ENCODE peak calls at places on chromosomes 16 and 17, in seven cellular contexts. One of them, this sample, is unnamed.

GRCh38 chr17:83180996-83181481 is 101.6 kb downstream of the METRNL start:
- DNase-seq in aorta: no peak
- DNase-seq in uterus: no peak
- DNase-seq in K562: no peak
- DNase-seq in endothelial cell of umbilical vein: no peak
- DNase-seq in HL-60: no peak
- DNase-seq in left lung: no peak
- DNase-seq in this sample: no peak

GRCh38 chr17:79573196-79573929 is 37.5 kb downstream of the RBFOX3 start:
- DNase-seq in left lung: no peak
- DNase-seq in endothelial cell of umbilical vein: no peak
- DNase-seq in HL-60: no peak
- DNase-seq in uterus: no peak
- DNase-seq in aorta: no peak
- DNase-seq in K562: no peak
- DNase-seq in this sample: no peak

GRCh38 chr16:84717484-84717883 is 17.7 kb downstream of the USP10 start:
- DNase-seq in left lung: no peak
- DNase-seq in aorta: no peak
- DNase-seq in HL-60: no peak
- DNase-seq in endothelial cell of umbilical vein: no peak
- DNase-seq in uterus: no peak
- DNase-seq in K562: no peak
- DNase-seq in this sample: no peak

GRCh38 chr17:30956764-30957374 is 14.0 kb upstream of the RNF135 start:
- DNase-seq in K562: no peak
- DNase-seq in left lung: no peak
- DNase-seq in endothelial cell of umbilical vein: peak
- DNase-seq in uterus: no peak
- DNase-seq in HL-60: no peak
- DNase-seq in aorta: no peak
- DNase-seq in this sample: no peak

GRCh38 chr17:17414316-17414937 is 62.4 kb upstream of the MED9 start:
- DNase-seq in endothelial cell of umbilical vein: no peak
- DNase-seq in aorta: peak
- DNase-seq in uterus: no peak
- DNase-seq in HL-60: no peak
- DNase-seq in left lung: no peak
- DNase-seq in K562: no peak
- DNase-seq in this sample: peak

GRCh38 chr16:15694499-15694898 is 44.5 kb downstream of the NDE1 start:
- DNase-seq in uterus: no peak
- DNase-seq in K562: no peak
- DNase-seq in endothelial cell of umbilical vein: no peak
- DNase-seq in HL-60: no peak
- DNase-seq in left lung: peak
- DNase-seq in aorta: no peak
- DNase-seq in this sample: no peak

GRCh38 chr17:9240659-9241370 is 219.5 kb downstream of the NTN1 start:
- DNase-seq in endothelial cell of umbilical vein: peak
- DNase-seq in aorta: peak
- DNase-seq in uterus: peak
- DNase-seq in HL-60: no peak
- DNase-seq in left lung: peak
- DNase-seq in K562: peak
- DNase-seq in this sample: peak

GRCh38 chr17:65022751-65023421 is 33.7 kb downstream of the GNA13 start:
- DNase-seq in endothelial cell of umbilical vein: peak
- DNase-seq in uterus: no peak
- DNase-seq in aorta: no peak
- DNase-seq in HL-60: no peak
- DNase-seq in K562: no peak
- DNase-seq in left lung: no peak
- DNase-seq in this sample: no peak

GRCh38 chr17:43880420-43880991 is 26.8 kb downstream of the MPP2 start:
- DNase-seq in left lung: peak
- DNase-seq in K562: peak
- DNase-seq in uterus: peak
- DNase-seq in HL-60: no peak
- DNase-seq in aorta: no peak
- DNase-seq in endothelial cell of umbilical vein: peak
- DNase-seq in this sample: peak

GRCh38 chr16:84191466-84191865 is 509 bp downstream of the ADAD2 start:
- DNase-seq in left lung: no peak
- DNase-seq in endothelial cell of umbilical vein: no peak
- DNase-seq in K562: no peak
- DNase-seq in uterus: no peak
- DNase-seq in aorta: no peak
- DNase-seq in HL-60: no peak
- DNase-seq in this sample: no peak

GRCh38 chr16:22380529-22380928 is 6.1 kb upstream of the CDR2 start:
- DNase-seq in left lung: no peak
- DNase-seq in K562: no peak
- DNase-seq in uterus: no peak
- DNase-seq in HL-60: no peak
- DNase-seq in endothelial cell of umbilical vein: no peak
- DNase-seq in aorta: no peak
- DNase-seq in this sample: no peak

GRCh38 chr17:81294512-81295030 is 536 bp downstream of the SLC38A10 start:
- DNase-seq in K562: peak
- DNase-seq in HL-60: no peak
- DNase-seq in endothelial cell of umbilical vein: peak
- DNase-seq in uterus: peak
- DNase-seq in aorta: no peak
- DNase-seq in left lung: peak
- DNase-seq in this sample: peak

GRCh38 chr16:8961811-8962390 is 1.8 kb downstream of the USP7 start:
- DNase-seq in HL-60: no peak
- DNase-seq in K562: no peak
- DNase-seq in aorta: no peak
- DNase-seq in uterus: no peak
- DNase-seq in left lung: no peak
- DNase-seq in endothelial cell of umbilical vein: peak
- DNase-seq in this sample: no peak

GRCh38 chr17:81509687-81510523 is 2.7 kb downstream of the ACTG1 start:
- DNase-seq in uterus: no peak
- DNase-seq in endothelial cell of umbilical vein: peak
- DNase-seq in left lung: peak
- DNase-seq in K562: no peak
- DNase-seq in aorta: no peak
- DNase-seq in HL-60: peak
- DNase-seq in this sample: no peak

GRCh38 chr16:23120562-23120961 is 28.7 kb downstream of the USP31 start:
- DNase-seq in K562: no peak
- DNase-seq in HL-60: no peak
- DNase-seq in aorta: no peak
- DNase-seq in endothelial cell of umbilical vein: no peak
- DNase-seq in left lung: no peak
- DNase-seq in uterus: no peak
- DNase-seq in this sample: no peak

GRCh38 chr17:61313515-61314326 is 85.9 kb upstream of the TBX2 start:
- DNase-seq in endothelial cell of umbilical vein: no peak
- DNase-seq in uterus: no peak
- DNase-seq in HL-60: no peak
- DNase-seq in K562: no peak
- DNase-seq in left lung: no peak
- DNase-seq in aorta: no peak
- DNase-seq in this sample: peak

GRCh38 chr17:77286391-77286640 is 145.5 kb downstream of the SEC14L1 start:
- DNase-seq in K562: no peak
- DNase-seq in uterus: no peak
- DNase-seq in endothelial cell of umbilical vein: no peak
- DNase-seq in left lung: no peak
- DNase-seq in HL-60: no peak
- DNase-seq in aorta: no peak
- DNase-seq in this sample: no peak
- H3K4me3 ChIP-seq in K562: no peak
- H3K4me3 ChIP-seq in uterus: no peak
- H3K4me3 ChIP-seq in endothelial cell of umbilical vein: no peak
- H3K4me3 ChIP-seq in left lung: no peak
- H3K4me3 ChIP-seq in HL-60: no peak
- H3K4me3 ChIP-seq in aorta: no peak
- H3K4me3 ChIP-seq in this sample: no peak

GRCh38 chr17:41567317-41567716 is 4.5 kb downstream of the KRT9 start:
- DNase-seq in uterus: no peak
- DNase-seq in K562: no peak
- DNase-seq in left lung: no peak
- DNase-seq in HL-60: peak
- DNase-seq in endothelial cell of umbilical vein: no peak
- DNase-seq in aorta: no peak
- DNase-seq in this sample: no peak

GRCh38 chr17:41575336-41575735 is 3.5 kb upstream of the KRT9 start:
- DNase-seq in aorta: no peak
- DNase-seq in K562: no peak
- DNase-seq in endothelial cell of umbilical vein: no peak
- DNase-seq in left lung: no peak
- DNase-seq in uterus: no peak
- DNase-seq in HL-60: no peak
- DNase-seq in this sample: no peak

DNA sequence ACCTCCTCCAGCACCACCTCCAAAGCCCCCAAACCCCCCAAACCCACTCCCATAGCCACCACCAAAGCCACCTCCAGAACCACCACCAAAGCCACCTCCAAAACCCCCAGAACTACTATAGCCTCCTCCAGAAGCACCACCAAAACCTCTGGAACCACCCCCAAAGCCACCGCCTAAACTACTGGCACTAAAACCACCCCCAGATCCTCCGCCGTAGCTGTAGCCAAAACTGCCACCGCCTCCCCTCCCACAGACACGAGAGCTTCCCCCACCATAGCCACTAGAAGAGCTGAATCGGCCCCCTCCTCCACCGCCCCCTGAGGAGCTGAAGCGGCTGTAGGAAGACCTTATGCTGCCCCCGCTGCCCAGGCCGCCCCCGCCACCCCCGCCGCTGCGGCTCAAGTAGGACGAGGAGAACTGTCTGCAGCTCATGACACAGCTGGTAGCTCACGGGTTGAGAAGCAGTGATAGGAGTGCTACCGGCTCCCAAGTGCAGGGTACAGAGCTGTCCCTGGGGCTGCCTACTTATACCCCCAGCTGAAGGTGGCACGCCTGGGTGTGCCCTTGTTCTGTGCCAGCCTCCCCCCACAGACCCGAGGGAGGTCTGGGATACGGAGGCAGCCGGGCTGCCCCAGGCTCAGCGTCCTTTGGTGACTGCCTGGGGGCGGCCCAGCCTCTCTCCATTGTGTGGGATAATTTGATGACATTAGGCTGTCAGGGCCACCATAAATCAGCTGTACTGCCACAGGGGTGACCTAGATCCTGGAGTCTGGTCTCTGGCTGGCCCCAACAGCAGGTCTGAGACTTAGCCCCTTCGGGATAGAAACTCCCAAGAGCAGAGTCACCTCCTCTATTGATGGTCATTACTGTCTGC is at the start of gene KRT9:
- DNase-seq in HL-60: no peak
- DNase-seq in endothelial cell of umbilical vein: no peak
- DNase-seq in uterus: no peak
- DNase-seq in aorta: no peak
- DNase-seq in left lung: no peak
- DNase-seq in K562: no peak
- DNase-seq in this sample: no peak
- H3K4me3 ChIP-seq in HL-60: no peak
- H3K4me3 ChIP-seq in endothelial cell of umbilical vein: no peak
- H3K4me3 ChIP-seq in uterus: no peak
- H3K4me3 ChIP-seq in aorta: no peak
- H3K4me3 ChIP-seq in left lung: no peak
- H3K4me3 ChIP-seq in K562: no peak
- H3K4me3 ChIP-seq in this sample: no peak

DNA sequence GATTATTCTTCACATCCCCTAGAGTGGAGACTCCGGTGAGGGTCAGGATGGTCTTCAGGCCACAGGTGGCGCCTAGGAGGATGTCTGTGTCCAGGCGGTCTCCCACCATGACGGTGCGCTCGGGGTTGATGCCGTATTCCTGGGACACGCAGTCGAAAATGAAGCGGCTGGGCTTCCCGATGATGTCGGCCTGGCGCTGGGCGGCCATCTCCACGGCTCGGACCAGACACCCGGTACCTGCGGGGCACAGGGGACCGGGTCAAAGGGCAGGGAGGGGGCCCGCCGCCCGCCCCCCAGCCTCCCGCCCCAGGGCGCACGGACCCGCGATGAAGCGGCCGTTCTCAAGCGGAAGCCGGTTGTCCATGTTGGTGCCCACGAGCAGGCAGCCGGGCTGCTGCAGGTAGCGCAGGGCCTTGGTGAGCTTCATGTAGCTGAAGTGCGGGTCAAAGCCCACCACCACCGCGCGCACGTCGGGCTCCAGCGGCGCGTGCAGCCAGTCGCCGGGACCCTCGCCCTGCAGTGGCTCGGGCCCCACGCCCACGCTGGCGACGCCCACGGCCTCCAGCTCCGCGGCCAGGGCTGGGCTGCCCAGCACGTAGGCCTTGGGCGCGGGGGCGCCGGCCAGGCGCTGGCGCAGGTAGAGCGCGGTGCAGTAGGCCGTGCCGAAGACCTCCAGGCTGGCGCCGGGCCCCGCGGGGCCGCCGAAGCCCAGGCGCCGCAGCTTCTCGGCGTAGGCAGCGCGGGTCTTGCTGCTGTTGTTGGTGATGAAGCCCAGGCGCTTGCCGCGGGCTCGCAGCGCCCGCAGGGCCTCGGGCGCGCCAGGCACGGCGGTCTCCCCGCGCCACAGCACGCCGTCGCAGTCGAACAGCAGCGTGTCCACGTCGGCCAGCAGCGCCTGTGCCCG is 571 bp downstream of the PGP start:
- DNase-seq in uterus: no peak
- DNase-seq in aorta: peak
- DNase-seq in K562: peak
- DNase-seq in endothelial cell of umbilical vein: peak
- DNase-seq in HL-60: peak
- DNase-seq in left lung: peak
- DNase-seq in this sample: no peak
- H3K4me3 ChIP-seq in uterus: peak
- H3K4me3 ChIP-seq in aorta: peak
- H3K4me3 ChIP-seq in K562: peak
- H3K4me3 ChIP-seq in endothelial cell of umbilical vein: peak
- H3K4me3 ChIP-seq in HL-60: peak
- H3K4me3 ChIP-seq in left lung: peak
- H3K4me3 ChIP-seq in this sample: peak

GRCh38 chr16:17389392-17389791 is 81.4 kb downstream of the XYLT1 start:
- DNase-seq in HL-60: no peak
- DNase-seq in K562: no peak
- DNase-seq in left lung: no peak
- DNase-seq in endothelial cell of umbilical vein: no peak
- DNase-seq in aorta: no peak
- DNase-seq in uterus: no peak
- DNase-seq in this sample: no peak

GRCh38 chr16:17382949-17383348 is 87.8 kb downstream of the XYLT1 start:
- DNase-seq in aorta: no peak
- DNase-seq in K562: no peak
- DNase-seq in uterus: no peak
- DNase-seq in HL-60: no peak
- DNase-seq in endothelial cell of umbilical vein: no peak
- DNase-seq in left lung: no peak
- DNase-seq in this sample: peak

GRCh38 chr16:17384473-17384872 is 86.3 kb downstream of the XYLT1 start:
- DNase-seq in uterus: no peak
- DNase-seq in K562: no peak
- DNase-seq in left lung: no peak
- DNase-seq in endothelial cell of umbilical vein: no peak
- DNase-seq in HL-60: no peak
- DNase-seq in aorta: no peak
- DNase-seq in this sample: no peak

GRCh38 chr16:17387226-17387625 is 83.5 kb downstream of the XYLT1 start:
- DNase-seq in HL-60: no peak
- DNase-seq in endothelial cell of umbilical vein: no peak
- DNase-seq in K562: no peak
- DNase-seq in aorta: no peak
- DNase-seq in left lung: no peak
- DNase-seq in uterus: no peak
- DNase-seq in this sample: no peak

GRCh38 chr16:17386229-17386628 is 84.5 kb downstream of the XYLT1 start:
- DNase-seq in left lung: no peak
- DNase-seq in HL-60: no peak
- DNase-seq in endothelial cell of umbilical vein: no peak
- DNase-seq in K562: no peak
- DNase-seq in aorta: no peak
- DNase-seq in uterus: no peak
- DNase-seq in this sample: no peak
- H3K4me3 ChIP-seq in left lung: no peak
- H3K4me3 ChIP-seq in HL-60: no peak
- H3K4me3 ChIP-seq in endothelial cell of umbilical vein: no peak
- H3K4me3 ChIP-seq in K562: no peak
- H3K4me3 ChIP-seq in aorta: no peak
- H3K4me3 ChIP-seq in uterus: no peak
- H3K4me3 ChIP-seq in this sample: no peak